ENCODE peak calls at places on chromosomes 5 and 9, in four cellular contexts. One of them, this sample, is unnamed.

GRCh38 chr5:122192883-122193496 is 63.6 kb downstream of the ZNF474 start:
- DNase-seq in SK-N-SH: peak; percentile 22
- DNase-seq in sigmoid colon: no peak
- DNase-seq in hepatocyte: peak; percentile 85
- DNase-seq in this sample: peak; percentile 25

GRCh38 chr9:2559212-2560152 is 62.1 kb upstream of the VLDLR start:
- DNase-seq in SK-N-SH: peak; percentile 10
- DNase-seq in sigmoid colon: peak; percentile 93
- DNase-seq in hepatocyte: peak; percentile 78
- DNase-seq in this sample: no peak

GRCh38 chr5:7876867-7877266 is 7.9 kb downstream of the MTRR start:
- DNase-seq in SK-N-SH: no peak
- DNase-seq in sigmoid colon: no peak
- DNase-seq in hepatocyte: no peak
- DNase-seq in this sample: no peak

GRCh38 chr5:180591249-180591887 is at the start of gene SCGB3A1:
- DNase-seq in SK-N-SH: peak; percentile 57
- DNase-seq in sigmoid colon: peak; percentile 59
- DNase-seq in hepatocyte: no peak
- DNase-seq in this sample: no peak

GRCh38 chr5:87048156-87048555 is 219.5 kb upstream of the RASA1 start:
- DNase-seq in SK-N-SH: no peak
- DNase-seq in sigmoid colon: no peak
- DNase-seq in hepatocyte: no peak
- DNase-seq in this sample: no peak

GRCh38 chr5:63959177-63959982 is 2.9 kb downstream of the HTR1A start:
- DNase-seq in SK-N-SH: peak; percentile 7
- DNase-seq in sigmoid colon: no peak
- DNase-seq in hepatocyte: peak; percentile 76
- DNase-seq in this sample: no peak

GRCh38 chr5:179771496-179771895 is 22.3 kb upstream of the LTC4S start:
- DNase-seq in SK-N-SH: no peak
- DNase-seq in sigmoid colon: no peak
- DNase-seq in hepatocyte: no peak
- DNase-seq in this sample: no peak

GRCh38 chr9:6842584-6842947 is 84.8 kb downstream of the KDM4C start:
- DNase-seq in SK-N-SH: no peak
- DNase-seq in sigmoid colon: no peak
- DNase-seq in hepatocyte: no peak
- DNase-seq in this sample: no peak

GRCh38 chr9:133774799-133775198 is 36.6 kb upstream of the SARDH start:
- DNase-seq in SK-N-SH: no peak
- DNase-seq in sigmoid colon: no peak
- DNase-seq in hepatocyte: no peak
- DNase-seq in this sample: no peak

GRCh38 chr9:37215456-37216229 is 95.3 kb downstream of the ZCCHC7 start:
- DNase-seq in SK-N-SH: no peak
- DNase-seq in sigmoid colon: no peak
- DNase-seq in hepatocyte: no peak
- DNase-seq in this sample: no peak

GRCh38 chr5:172544371-172545120 is 90.2 kb upstream of the SH3PXD2B start:
- DNase-seq in SK-N-SH: no peak
- DNase-seq in sigmoid colon: peak; percentile 54
- DNase-seq in hepatocyte: no peak
- DNase-seq in this sample: no peak

GRCh38 chr5:95526871-95527270 is 27.9 kb downstream of the SKIC3 start:
- DNase-seq in SK-N-SH: no peak
- DNase-seq in sigmoid colon: no peak
- DNase-seq in hepatocyte: no peak
- DNase-seq in this sample: no peak

GRCh38 chr5:91074615-91075014 is 308.5 kb downstream of the ARRDC3 start:
- DNase-seq in SK-N-SH: no peak
- DNase-seq in sigmoid colon: no peak
- DNase-seq in hepatocyte: no peak
- DNase-seq in this sample: no peak

GRCh38 chr5:159478950-159479349 is 148.7 kb upstream of the IL12B start:
- DNase-seq in SK-N-SH: no peak
- DNase-seq in sigmoid colon: no peak
- DNase-seq in hepatocyte: no peak
- DNase-seq in this sample: no peak

GRCh38 chr9:70120834-70121510 is 77.3 kb downstream of the MAMDC2 start:
- DNase-seq in SK-N-SH: peak; percentile 30
- DNase-seq in sigmoid colon: peak; percentile 89
- DNase-seq in hepatocyte: peak; percentile 42
- DNase-seq in this sample: no peak

GRCh38 chr9:13140843-13141592 is 138.5 kb downstream of the MPDZ start:
- DNase-seq in SK-N-SH: no peak
- DNase-seq in sigmoid colon: no peak
- DNase-seq in hepatocyte: no peak
- DNase-seq in this sample: no peak

GRCh38 chr9:12699529-12699928 is 6.3 kb downstream of the TYRP1 start:
- DNase-seq in SK-N-SH: no peak
- DNase-seq in sigmoid colon: no peak
- DNase-seq in hepatocyte: no peak
- DNase-seq in this sample: no peak

GRCh38 chr9:25255216-25255615 is 423.0 kb downstream of the TUSC1 start:
- DNase-seq in SK-N-SH: no peak
- DNase-seq in sigmoid colon: no peak
- DNase-seq in hepatocyte: no peak
- DNase-seq in this sample: no peak

GRCh38 chr9:108768739-108769138 is 87.0 kb downstream of the ACTL7B start:
- DNase-seq in SK-N-SH: no peak
- DNase-seq in sigmoid colon: no peak
- DNase-seq in hepatocyte: no peak
- DNase-seq in this sample: no peak

GRCh38 chr5:72505539-72505938 is 1.7 kb downstream of the ZNF366 start:
- DNase-seq in SK-N-SH: no peak
- DNase-seq in sigmoid colon: no peak
- DNase-seq in hepatocyte: no peak
- DNase-seq in this sample: no peak

GRCh38 chr5:72507360-72508238 is at the start of gene ZNF366:
- DNase-seq in SK-N-SH: no peak
- DNase-seq in sigmoid colon: no peak
- DNase-seq in hepatocyte: peak; percentile 19
- DNase-seq in this sample: no peak

GRCh38 chr5:72505026-72505425 is 2.2 kb downstream of the ZNF366 start:
- DNase-seq in SK-N-SH: no peak
- DNase-seq in sigmoid colon: no peak
- DNase-seq in hepatocyte: no peak
- DNase-seq in this sample: no peak

GRCh38 chr5:72503888-72504491 is 3.2 kb downstream of the ZNF366 start:
- DNase-seq in SK-N-SH: no peak
- DNase-seq in sigmoid colon: no peak
- DNase-seq in hepatocyte: no peak
- DNase-seq in this sample: no peak

DNA sequence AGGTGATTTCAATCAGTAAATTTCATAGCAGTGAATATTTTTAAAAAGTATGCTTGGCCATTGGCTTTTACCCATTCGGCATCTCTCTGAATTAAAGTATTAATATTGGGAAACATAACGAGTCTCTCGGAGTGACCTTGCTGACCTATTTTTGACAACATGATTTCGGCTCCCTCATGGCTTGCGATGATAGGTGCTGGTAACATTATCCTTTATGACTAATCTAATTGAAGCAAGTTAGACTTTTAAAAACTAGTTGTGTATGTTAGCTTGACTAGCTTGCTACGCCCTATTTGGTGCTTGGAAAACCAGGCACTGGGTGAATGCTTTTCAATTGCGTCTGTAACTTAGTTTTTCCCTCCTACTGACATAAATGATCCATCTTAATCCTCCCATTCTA is 1.1 kb downstream of the ZNF366 start:
- DNase-seq in SK-N-SH: no peak
- DNase-seq in sigmoid colon: no peak
- DNase-seq in hepatocyte: no peak
- DNase-seq in this sample: no peak
- H3K4me3 ChIP-seq in SK-N-SH: no peak overlapping the region
- H3K4me3 ChIP-seq in sigmoid colon: no peak overlapping the region
- H3K4me3 ChIP-seq in hepatocyte: no peak overlapping the region
- H3K4me3 ChIP-seq in this sample: no peak overlapping the region

GRCh38 chr5:34554656-34555055 is 101.5 kb upstream of the RAI14 start:
- DNase-seq in SK-N-SH: no peak
- DNase-seq in sigmoid colon: no peak
- DNase-seq in hepatocyte: no peak
- DNase-seq in this sample: no peak

GRCh38 chr5:34556514-34556782 is 99.7 kb upstream of the RAI14 start:
- DNase-seq in SK-N-SH: no peak
- DNase-seq in sigmoid colon: no peak
- DNase-seq in hepatocyte: no peak
- DNase-seq in this sample: no peak

GRCh38 chr5:34553544-34553943 is 102.6 kb upstream of the RAI14 start:
- DNase-seq in SK-N-SH: no peak
- DNase-seq in sigmoid colon: no peak
- DNase-seq in hepatocyte: no peak
- DNase-seq in this sample: no peak

GRCh38 chr5:34552686-34553085 is 103.4 kb upstream of the RAI14 start:
- DNase-seq in SK-N-SH: no peak
- DNase-seq in sigmoid colon: no peak
- DNase-seq in hepatocyte: no peak
- DNase-seq in this sample: no peak

GRCh38 chr5:34555699-34556513 is 100.2 kb upstream of the RAI14 start:
- DNase-seq in SK-N-SH: no peak
- DNase-seq in sigmoid colon: no peak
- DNase-seq in hepatocyte: no peak
- DNase-seq in this sample: no peak
- TF ChIP-seq CTCF in SK-N-SH: no peak
- TF ChIP-seq CTCF in sigmoid colon: no peak
- TF ChIP-seq CTCF in hepatocyte: no peak
- TF ChIP-seq CTCF in this sample: no peak

GRCh38 chr9:92807757-92808725 is 43.4 kb upstream of the BICD2 start:
- DNase-seq in SK-N-SH: peak; percentile 47
- DNase-seq in sigmoid colon: no peak
- DNase-seq in hepatocyte: no peak
- DNase-seq in this sample: no peak
- H3K4me3 ChIP-seq in SK-N-SH: no peak overlapping the region
- H3K4me3 ChIP-seq in sigmoid colon: no peak overlapping the region
- H3K4me3 ChIP-seq in hepatocyte: no peak overlapping the region
- H3K4me3 ChIP-seq in this sample: no peak overlapping the region

DNA sequence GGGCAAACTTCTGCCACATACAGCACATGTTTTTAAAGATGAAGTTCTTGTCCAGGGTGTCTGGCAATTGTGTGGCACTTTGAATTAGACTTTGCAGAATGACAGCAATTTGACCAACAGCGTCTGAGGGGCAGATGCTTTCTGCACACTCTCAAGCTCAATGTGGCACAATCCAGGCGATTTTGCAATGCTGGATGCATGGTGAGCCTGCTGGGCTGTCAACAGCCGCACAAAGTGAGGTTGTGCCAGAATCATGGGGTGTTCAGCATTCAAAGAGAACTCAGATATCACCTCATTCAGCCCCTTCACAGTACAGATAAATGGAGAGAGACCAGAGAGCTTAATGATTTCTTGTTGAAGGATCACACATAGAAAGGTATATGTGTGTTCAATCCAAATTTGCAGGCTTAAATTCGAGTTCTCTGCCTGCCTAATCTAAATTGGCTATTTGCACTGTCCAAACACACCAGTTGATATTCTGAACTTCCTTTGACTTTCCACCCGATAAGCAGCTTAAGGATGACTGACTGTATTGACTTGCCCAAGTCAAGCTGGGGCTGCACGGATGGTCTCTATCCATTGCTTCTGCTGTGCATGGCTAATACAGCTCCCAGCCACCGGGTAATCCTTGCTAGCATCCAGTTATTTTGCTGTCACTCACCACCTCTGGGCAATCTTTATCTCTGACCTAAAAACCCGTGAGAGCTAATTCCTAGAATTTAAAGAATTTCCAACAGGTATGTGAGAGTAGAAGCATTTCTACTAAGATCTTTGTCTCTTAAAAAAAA is 157.9 kb upstream of the TAS2R1 start:
- DNase-seq in SK-N-SH: no peak
- DNase-seq in sigmoid colon: no peak
- DNase-seq in hepatocyte: no peak
- DNase-seq in this sample: no peak
- TF ChIP-seq CTCF in SK-N-SH: no peak
- TF ChIP-seq CTCF in sigmoid colon: no peak
- TF ChIP-seq CTCF in hepatocyte: no peak
- TF ChIP-seq CTCF in this sample: no peak

GRCh38 chr9:137731216-137731946 is 112.6 kb downstream of the EHMT1 start:
- DNase-seq in SK-N-SH: no peak
- DNase-seq in sigmoid colon: no peak
- DNase-seq in hepatocyte: no peak
- DNase-seq in this sample: no peak

GRCh38 chr9:137734181-137734580 is 115.4 kb downstream of the EHMT1 start:
- DNase-seq in SK-N-SH: no peak
- DNase-seq in sigmoid colon: no peak
- DNase-seq in hepatocyte: no peak
- DNase-seq in this sample: no peak

GRCh38 chr9:137733429-137733828 is 114.6 kb downstream of the EHMT1 start:
- DNase-seq in SK-N-SH: no peak
- DNase-seq in sigmoid colon: no peak
- DNase-seq in hepatocyte: peak; percentile 16
- DNase-seq in this sample: no peak

GRCh38 chr9:137728444-137729311 is 109.9 kb downstream of the EHMT1 start:
- DNase-seq in SK-N-SH: no peak
- DNase-seq in sigmoid colon: no peak
- DNase-seq in hepatocyte: no peak
- DNase-seq in this sample: no peak

GRCh38 chr9:137731947-137732813 is 113.4 kb downstream of the EHMT1 start:
- DNase-seq in SK-N-SH: no peak
- DNase-seq in sigmoid colon: no peak
- DNase-seq in hepatocyte: no peak
- DNase-seq in this sample: no peak
- H3K4me3 ChIP-seq in SK-N-SH: no peak overlapping the region
- H3K4me3 ChIP-seq in sigmoid colon: no peak overlapping the region
- H3K4me3 ChIP-seq in hepatocyte: no peak overlapping the region
- H3K4me3 ChIP-seq in this sample: no peak overlapping the region

DNA sequence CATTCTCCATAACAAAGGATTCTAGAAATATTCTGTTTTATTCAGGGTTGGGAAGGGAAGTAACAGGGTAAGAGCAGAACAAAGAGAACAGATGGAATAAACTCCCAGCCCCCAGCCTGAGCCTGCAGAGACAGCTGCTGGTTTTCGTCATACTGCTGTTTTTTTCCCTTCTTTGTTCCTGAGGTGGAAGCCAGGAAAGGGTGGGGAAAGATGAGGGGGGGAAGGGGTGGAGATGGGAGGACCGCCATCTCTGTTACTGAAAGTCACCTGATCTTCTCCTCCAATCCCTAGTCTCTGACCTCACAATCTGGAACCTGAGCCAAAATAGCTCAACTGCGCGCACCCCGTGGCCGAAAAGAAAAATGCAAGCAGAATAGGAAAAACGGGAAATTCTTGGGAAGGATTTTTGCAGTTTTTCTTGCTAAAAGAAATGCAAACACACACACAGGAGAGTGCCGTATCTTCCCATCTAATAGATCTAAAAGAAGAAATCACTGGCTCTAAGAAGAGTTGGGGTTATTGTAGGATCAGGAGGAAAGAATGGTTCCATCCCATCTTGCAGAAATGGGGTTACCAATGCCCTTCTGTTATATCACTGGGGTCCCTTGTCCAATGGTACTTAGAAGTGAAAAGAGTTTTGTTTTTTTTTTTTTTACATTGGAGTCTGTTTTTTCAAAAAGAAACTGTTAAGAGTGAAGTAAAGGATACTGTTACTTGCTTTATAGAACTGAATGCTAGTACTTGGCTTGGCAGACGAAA is 57.9 kb downstream of the DIAPH1 start:
- DNase-seq in SK-N-SH: peak; percentile 68
- DNase-seq in sigmoid colon: peak; percentile 97
- DNase-seq in hepatocyte: peak; percentile 92
- DNase-seq in this sample: no peak
- TF ChIP-seq CTCF in SK-N-SH: peak; percentile 94
- TF ChIP-seq CTCF in sigmoid colon: peak; percentile 89
- TF ChIP-seq CTCF in hepatocyte: peak; percentile 85
- TF ChIP-seq CTCF in this sample: peak; percentile 68

GRCh38 chr5:505946-506555 is 18.2 kb downstream of the SLC9A3 start:
- DNase-seq in SK-N-SH: no peak
- DNase-seq in sigmoid colon: no peak
- DNase-seq in hepatocyte: peak; percentile 50
- DNase-seq in this sample: no peak
- H3K4me3 ChIP-seq in SK-N-SH: no peak overlapping the region
- H3K4me3 ChIP-seq in sigmoid colon: no peak overlapping the region
- H3K4me3 ChIP-seq in hepatocyte: no peak overlapping the region
- H3K4me3 ChIP-seq in this sample: no peak overlapping the region